ENCODE peak calls at places on chromosomes 12 and 14, in nine cellular contexts. One of them, this sample, is unnamed.
A peak's percentile ranks its signal among the peaks of the same experiment; 100 is the strongest.

GRCh38 chr14:69317780-69318179 is 57.8 kb downstream of the GALNT16 start:
- DNase-seq in iris pigment epithelial cell: no peak
- DNase-seq in left ventricle myocardium inferior: no peak
- DNase-seq in B cell: no peak
- DNase-seq in A549: no peak
- DNase-seq in substantia nigra: no peak
- DNase-seq in AG09309: no peak
- DNase-seq in effector memory CD8-positive, alpha-beta T cell: no peak
- DNase-seq in NCI-H2081: no peak
- DNase-seq in this sample: peak; percentile 64

GRCh38 chr12:120536064-120536791 is 2.1 kb downstream of the RNF10 start:
- DNase-seq in substantia nigra: no peak
- DNase-seq in B cell: no peak
- DNase-seq in effector memory CD8-positive, alpha-beta T cell: no peak
- DNase-seq in left ventricle myocardium inferior: no peak
- DNase-seq in A549: no peak
- DNase-seq in NCI-H2081: no peak
- DNase-seq in iris pigment epithelial cell: no peak
- DNase-seq in AG09309: no peak
- DNase-seq in this sample: no peak

GRCh38 chr12:113582521-113583218 is 111.0 kb upstream of the LHX5 start:
- DNase-seq in left ventricle myocardium inferior: no peak
- DNase-seq in AG09309: no peak
- DNase-seq in NCI-H2081: no peak
- DNase-seq in effector memory CD8-positive, alpha-beta T cell: no peak
- DNase-seq in A549: no peak
- DNase-seq in substantia nigra: no peak
- DNase-seq in iris pigment epithelial cell: no peak
- DNase-seq in B cell: no peak
- DNase-seq in this sample: peak; percentile 23

GRCh38 chr14:91015435-91015834 is 45.0 kb downstream of the RPS6KA5 start:
- DNase-seq in AG09309: no peak
- DNase-seq in iris pigment epithelial cell: no peak
- DNase-seq in B cell: no peak
- DNase-seq in left ventricle myocardium inferior: no peak
- DNase-seq in substantia nigra: no peak
- DNase-seq in effector memory CD8-positive, alpha-beta T cell: no peak
- DNase-seq in A549: no peak
- DNase-seq in NCI-H2081: no peak
- DNase-seq in this sample: no peak

GRCh38 chr14:37985826-37986470 is 221.8 kb upstream of the SSTR1 start:
- DNase-seq in AG09309: peak; percentile 27
- DNase-seq in left ventricle myocardium inferior: no peak
- DNase-seq in A549: peak; percentile 55
- DNase-seq in substantia nigra: no peak
- DNase-seq in effector memory CD8-positive, alpha-beta T cell: peak; percentile 29
- DNase-seq in B cell: no peak
- DNase-seq in iris pigment epithelial cell: peak; percentile 47
- DNase-seq in NCI-H2081: peak; percentile 30
- DNase-seq in this sample: no peak

GRCh38 chr12:122161682-122162081 is 12.3 kb downstream of the IL31 start:
- DNase-seq in left ventricle myocardium inferior: no peak
- DNase-seq in A549: no peak
- DNase-seq in effector memory CD8-positive, alpha-beta T cell: peak; percentile 10
- DNase-seq in substantia nigra: no peak
- DNase-seq in B cell: no peak
- DNase-seq in iris pigment epithelial cell: no peak
- DNase-seq in AG09309: no peak
- DNase-seq in NCI-H2081: no peak
- DNase-seq in this sample: no peak

GRCh38 chr14:41749425-41749824 is 142.7 kb downstream of the LRFN5 start:
- DNase-seq in B cell: no peak
- DNase-seq in NCI-H2081: no peak
- DNase-seq in AG09309: no peak
- DNase-seq in substantia nigra: no peak
- DNase-seq in iris pigment epithelial cell: peak; percentile 15
- DNase-seq in left ventricle myocardium inferior: no peak
- DNase-seq in A549: no peak
- DNase-seq in effector memory CD8-positive, alpha-beta T cell: no peak
- DNase-seq in this sample: no peak

GRCh38 chr14:101365329-101366158 is 195.8 kb upstream of the DIO3 start:
- DNase-seq in B cell: no peak
- DNase-seq in AG09309: no peak
- DNase-seq in substantia nigra: no peak
- DNase-seq in effector memory CD8-positive, alpha-beta T cell: no peak
- DNase-seq in NCI-H2081: no peak
- DNase-seq in left ventricle myocardium inferior: no peak
- DNase-seq in A549: no peak
- DNase-seq in iris pigment epithelial cell: no peak
- DNase-seq in this sample: peak; percentile 64

GRCh38 chr14:95515080-95515489 is 1.4 kb downstream of the SYNE3 start:
- DNase-seq in iris pigment epithelial cell: no peak
- DNase-seq in NCI-H2081: no peak
- DNase-seq in AG09309: no peak
- DNase-seq in effector memory CD8-positive, alpha-beta T cell: no peak
- DNase-seq in left ventricle myocardium inferior: peak; percentile 67
- DNase-seq in B cell: no peak
- DNase-seq in A549: no peak
- DNase-seq in substantia nigra: no peak
- DNase-seq in this sample: peak; percentile 70

GRCh38 chr12:87121908-87122307 is 865.7 kb upstream of the MGAT4C start:
- DNase-seq in left ventricle myocardium inferior: no peak
- DNase-seq in NCI-H2081: no peak
- DNase-seq in iris pigment epithelial cell: no peak
- DNase-seq in AG09309: no peak
- DNase-seq in effector memory CD8-positive, alpha-beta T cell: no peak
- DNase-seq in A549: no peak
- DNase-seq in substantia nigra: no peak
- DNase-seq in B cell: no peak
- DNase-seq in this sample: no peak

GRCh38 chr12:43029971-43030370 is 440.4 kb upstream of the PRICKLE1 start:
- DNase-seq in NCI-H2081: no peak
- DNase-seq in left ventricle myocardium inferior: no peak
- DNase-seq in B cell: no peak
- DNase-seq in effector memory CD8-positive, alpha-beta T cell: no peak
- DNase-seq in iris pigment epithelial cell: peak; percentile 59
- DNase-seq in A549: no peak
- DNase-seq in AG09309: no peak
- DNase-seq in substantia nigra: no peak
- DNase-seq in this sample: no peak

GRCh38 chr14:76884394-76884793 is 58.2 kb downstream of the LRRC74A start:
- DNase-seq in AG09309: no peak
- DNase-seq in effector memory CD8-positive, alpha-beta T cell: no peak
- DNase-seq in NCI-H2081: no peak
- DNase-seq in iris pigment epithelial cell: no peak
- DNase-seq in substantia nigra: no peak
- DNase-seq in B cell: no peak
- DNase-seq in left ventricle myocardium inferior: no peak
- DNase-seq in A549: no peak
- DNase-seq in this sample: no peak

GRCh38 chr14:68249534-68250517 is 430.2 kb downstream of the RAD51B start:
- DNase-seq in AG09309: no peak
- DNase-seq in A549: peak; percentile 72
- DNase-seq in substantia nigra: no peak
- DNase-seq in iris pigment epithelial cell: peak; percentile 82
- DNase-seq in effector memory CD8-positive, alpha-beta T cell: no peak
- DNase-seq in B cell: no peak
- DNase-seq in NCI-H2081: no peak
- DNase-seq in left ventricle myocardium inferior: no peak
- DNase-seq in this sample: no peak

GRCh38 chr14:69291891-69292586 is 32.1 kb downstream of the GALNT16 start:
- DNase-seq in effector memory CD8-positive, alpha-beta T cell: no peak
- DNase-seq in substantia nigra: no peak
- DNase-seq in NCI-H2081: no peak
- DNase-seq in B cell: no peak
- DNase-seq in A549: no peak
- DNase-seq in iris pigment epithelial cell: peak; percentile 8
- DNase-seq in left ventricle myocardium inferior: no peak
- DNase-seq in AG09309: no peak
- DNase-seq in this sample: peak; percentile 50

GRCh38 chr12:67426067-67426466 is 156.9 kb downstream of the CAND1 start:
- DNase-seq in effector memory CD8-positive, alpha-beta T cell: no peak
- DNase-seq in iris pigment epithelial cell: peak; percentile 85
- DNase-seq in B cell: no peak
- DNase-seq in left ventricle myocardium inferior: no peak
- DNase-seq in NCI-H2081: no peak
- DNase-seq in A549: no peak
- DNase-seq in AG09309: peak; percentile 33
- DNase-seq in substantia nigra: no peak
- DNase-seq in this sample: no peak

GRCh38 chr12:105253882-105254513 is 18.0 kb upstream of the APPL2 start:
- DNase-seq in left ventricle myocardium inferior: no peak
- DNase-seq in B cell: no peak
- DNase-seq in substantia nigra: no peak
- DNase-seq in effector memory CD8-positive, alpha-beta T cell: no peak
- DNase-seq in A549: peak; percentile 60
- DNase-seq in AG09309: no peak
- DNase-seq in iris pigment epithelial cell: peak; percentile 65
- DNase-seq in NCI-H2081: no peak
- DNase-seq in this sample: no peak

GRCh38 chr12:50458606-50459005 is 46.2 kb upstream of the DIP2B start:
- DNase-seq in NCI-H2081: no peak
- DNase-seq in B cell: no peak
- DNase-seq in AG09309: peak; percentile 16
- DNase-seq in iris pigment epithelial cell: peak; percentile 42
- DNase-seq in effector memory CD8-positive, alpha-beta T cell: no peak
- DNase-seq in left ventricle myocardium inferior: no peak
- DNase-seq in A549: no peak
- DNase-seq in substantia nigra: no peak
- DNase-seq in this sample: no peak

GRCh38 chr12:18217981-18218380 is 43.3 kb upstream of the PIK3C2G start:
- DNase-seq in NCI-H2081: no peak
- DNase-seq in substantia nigra: no peak
- DNase-seq in iris pigment epithelial cell: peak; percentile 2
- DNase-seq in A549: no peak
- DNase-seq in effector memory CD8-positive, alpha-beta T cell: no peak
- DNase-seq in B cell: no peak
- DNase-seq in AG09309: peak; percentile 16
- DNase-seq in left ventricle myocardium inferior: no peak
- DNase-seq in this sample: no peak

GRCh38 chr14:104794641-104795467 is 694 bp downstream of the AKT1 start:
- DNase-seq in AG09309: no peak
- DNase-seq in B cell: no peak
- DNase-seq in left ventricle myocardium inferior: no peak
- DNase-seq in A549: no peak
- DNase-seq in effector memory CD8-positive, alpha-beta T cell: no peak
- DNase-seq in NCI-H2081: no peak
- DNase-seq in substantia nigra: no peak
- DNase-seq in iris pigment epithelial cell: peak; percentile 48
- DNase-seq in this sample: no peak

GRCh38 chr12:15629108-15629507 is 160.1 kb downstream of the EPS8 start:
- DNase-seq in A549: peak; percentile 97
- DNase-seq in iris pigment epithelial cell: peak; percentile 99
- DNase-seq in AG09309: peak; percentile 97
- DNase-seq in effector memory CD8-positive, alpha-beta T cell: no peak
- DNase-seq in NCI-H2081: no peak
- DNase-seq in B cell: no peak
- DNase-seq in left ventricle myocardium inferior: peak; percentile 36
- DNase-seq in substantia nigra: no peak
- DNase-seq in this sample: peak; percentile 84

GRCh38 chr14:103199141-103199540 is 75.9 kb downstream of the TNFAIP2 start:
- DNase-seq in effector memory CD8-positive, alpha-beta T cell: no peak
- DNase-seq in AG09309: no peak
- DNase-seq in A549: peak; percentile 42
- DNase-seq in NCI-H2081: no peak
- DNase-seq in iris pigment epithelial cell: peak; percentile 60
- DNase-seq in left ventricle myocardium inferior: no peak
- DNase-seq in substantia nigra: no peak
- DNase-seq in B cell: no peak
- DNase-seq in this sample: peak; percentile 47

GRCh38 chr14:34098045-34098984 is 147.4 kb upstream of the EGLN3 start:
- DNase-seq in left ventricle myocardium inferior: no peak
- DNase-seq in B cell: no peak
- DNase-seq in iris pigment epithelial cell: peak; percentile 42
- DNase-seq in substantia nigra: peak; percentile 3
- DNase-seq in AG09309: no peak
- DNase-seq in NCI-H2081: no peak
- DNase-seq in A549: peak; percentile 49
- DNase-seq in effector memory CD8-positive, alpha-beta T cell: peak; percentile 4
- DNase-seq in this sample: peak; percentile 30

GRCh38 chr12:126389215-126389841 is 1324.1 kb downstream of the AACS start:
- DNase-seq in left ventricle myocardium inferior: no peak
- DNase-seq in A549: no peak
- DNase-seq in B cell: no peak
- DNase-seq in iris pigment epithelial cell: peak; percentile 10
- DNase-seq in substantia nigra: no peak
- DNase-seq in effector memory CD8-positive, alpha-beta T cell: no peak
- DNase-seq in AG09309: peak; percentile 95
- DNase-seq in NCI-H2081: no peak
- DNase-seq in this sample: no peak

GRCh38 chr12:108446766-108447165 is 68.3 kb upstream of the FICD start:
- DNase-seq in A549: no peak
- DNase-seq in AG09309: peak; percentile 32
- DNase-seq in B cell: no peak
- DNase-seq in effector memory CD8-positive, alpha-beta T cell: no peak
- DNase-seq in iris pigment epithelial cell: peak; percentile 49
- DNase-seq in substantia nigra: no peak
- DNase-seq in NCI-H2081: no peak
- DNase-seq in left ventricle myocardium inferior: peak; percentile 34
- DNase-seq in this sample: no peak

This sample was measured in tibial artery.